ENCODE peak calls at places on chromosomes 12 and 14, in six cellular contexts. K, M, I, X, H and P are unnamed samples.

GRCh38 chr14:96662116-96662901 is 134.9 kb upstream of the VRK1 start:
- DNase-seq in K (no peak), M (no peak), I (no peak), X (no peak), H (no peak), P (no peak)

GRCh38 chr12:64889434-64890216 is 65.2 kb downstream of the TBC1D30 start:
- DNase-seq in K (no peak), M (no peak), I (peak), X (no peak), H (no peak), P (no peak)

GRCh38 chr12:42705863-42706262 is 116.3 kb upstream of the PRICKLE1 start:
- DNase-seq in K (peak), M (no peak), I (no peak), X (no peak), H (no peak), P (no peak)

GRCh38 chr12:123595729-123596128 is 6.2 kb upstream of the DDX55 start:
- DNase-seq in K (no peak), M (no peak), I (peak), X (no peak), H (no peak), P (no peak)

GRCh38 chr14:25350802-25351201 is 300.9 kb upstream of the STXBP6 start:
- DNase-seq in K (no peak), M (no peak), I (no peak), X (no peak), H (no peak), P (no peak)

GRCh38 chr14:45112886-45113772 is 21.2 kb downstream of the FKBP3 start:
- DNase-seq in K (no peak), M (no peak), I (peak), X (no peak), H (no peak), P (no peak)

GRCh38 chr12:132557291-132557968 is 53.0 kb downstream of the LRCOL1 start:
- DNase-seq in K (no peak), M (no peak), I (no peak), X (no peak), H (no peak), P (no peak)

GRCh38 chr14:50862171-50862570 is 9.7 kb upstream of the ABHD12B start:
- DNase-seq in K (no peak), M (no peak), I (peak), X (no peak), H (no peak), P (no peak)

GRCh38 chr14:93044601-93045000 is 71.1 kb downstream of the ITPK1 start:
- DNase-seq in K (no peak), M (no peak), I (no peak), X (peak), H (no peak), P (no peak)

GRCh38 chr14:100620437-100621100 is 33.4 kb upstream of the BEGAIN start:
- DNase-seq in K (peak), M (no peak), I (no peak), X (no peak), H (no peak), P (no peak)

GRCh38 chr12:81759215-81759991 is at the start of gene PPFIA2:
- DNase-seq in K (peak), M (no peak), I (no peak), X (no peak), H (peak), P (no peak)

GRCh38 chr12:13713746-13714400 is 267.5 kb downstream of the GRIN2B start:
- DNase-seq in K (no peak), M (no peak), I (no peak), X (no peak), H (no peak), P (no peak)

GRCh38 chr14:20607617-20608016 is 16.4 kb upstream of the RNASE12 start:
- DNase-seq in K (no peak), M (no peak), I (no peak), X (no peak), H (no peak), P (no peak)
- H3K4me2 ChIP-seq in K (no peak), M (peak), I (peak), X (no peak), H (no peak), P (no peak)

DNA sequence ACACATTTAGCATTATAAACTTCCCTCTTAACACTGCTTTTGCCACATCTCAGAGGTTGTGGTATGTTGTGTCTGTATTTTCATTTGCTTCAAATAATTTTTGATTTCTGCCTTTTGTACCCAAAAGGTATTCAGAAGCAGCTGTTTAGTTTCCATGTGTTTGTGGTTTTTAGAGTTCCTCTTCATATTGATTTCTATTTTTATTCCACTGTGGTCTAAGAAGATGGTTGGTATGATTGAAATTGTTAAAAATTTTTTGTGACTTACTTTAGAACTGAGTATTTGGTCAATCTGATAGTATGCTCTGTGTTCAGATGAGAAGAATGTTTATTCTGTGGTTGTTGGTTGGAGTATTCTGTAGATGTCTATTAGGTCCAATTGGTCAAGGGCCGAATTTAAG is 76.4 kb downstream of the IFNG-AS1 start:
- DNase-seq in K (no peak), M (no peak), I (no peak), X (no peak), H (no peak), P (no peak)
- TF ChIP-seq YY1 in K (no peak), M (no peak), I (no peak), X (no peak), H (no peak), P (no peak)

GRCh38 chr12:74415633-74416032 is 122.0 kb upstream of the ATXN7L3B start:
- DNase-seq in K (peak), M (no peak), I (peak), X (peak), H (no peak), P (peak)
- TF ChIP-seq SIN3A in K (no peak), M (no peak), I (no peak), X (no peak), H (no peak), P (no peak)

GRCh38 chr12:114401346-114402320 is 4.3 kb downstream of the TBX5 start:
- DNase-seq in K (no peak), M (no peak), I (no peak), X (no peak), H (no peak), P (no peak)
- H3K4me2 ChIP-seq in K (no peak), M (no peak), I (no peak), X (no peak), H (peak), P (no peak)

GRCh38 chr14:95250126-95250824 is 69.4 kb downstream of the CLMN start:
- DNase-seq in K (no peak), M (no peak), I (no peak), X (no peak), H (no peak), P (no peak)

GRCh38 chr14:95250936-95251335 is 68.8 kb downstream of the CLMN start:
- DNase-seq in K (no peak), M (no peak), I (no peak), X (no peak), H (no peak), P (no peak)

GRCh38 chr14:95254356-95254755 is 65.4 kb downstream of the CLMN start:
- DNase-seq in K (no peak), M (no peak), I (no peak), X (no peak), H (no peak), P (no peak)

GRCh38 chr14:95253039-95253620 is 66.6 kb downstream of the CLMN start:
- DNase-seq in K (no peak), M (no peak), I (no peak), X (no peak), H (no peak), P (no peak)

GRCh38 chr14:95252219-95252618 is 67.5 kb downstream of the CLMN start:
- DNase-seq in K (no peak), M (no peak), I (no peak), X (no peak), H (no peak), P (no peak)
- TF ChIP-seq YY1 in K (no peak), M (no peak), I (no peak), X (no peak), H (no peak), P (no peak)

GRCh38 chr12:17992002-17992656 is 97.9 kb downstream of the RERGL start:
- DNase-seq in K (peak), M (peak), I (peak), X (peak), H (no peak), P (peak)
- TF ChIP-seq SIN3A in K (no peak), M (no peak), I (no peak), X (no peak), H (no peak), P (no peak)

GRCh38 chr12:89247541-89247942 is 104.8 kb downstream of the DUSP6 start:
- DNase-seq in K (peak), M (no peak), I (peak), X (no peak), H (no peak), P (peak)
- H3K4me2 ChIP-seq in K (no peak), M (no peak), I (no peak), X (no peak), H (no peak), P (no peak)

GRCh38 chr14:78764240-78764639 is 594.1 kb downstream of the NRXN3 start:
- DNase-seq in K (no peak), M (no peak), I (no peak), X (no peak), H (no peak), P (no peak)

GRCh38 chr14:78764645-78765044 is 594.5 kb downstream of the NRXN3 start:
- DNase-seq in K (no peak), M (no peak), I (no peak), X (no peak), H (no peak), P (no peak)

GRCh38 chr14:78762331-78762730 is 592.2 kb downstream of the NRXN3 start:
- DNase-seq in K (no peak), M (no peak), I (no peak), X (no peak), H (no peak), P (no peak)

GRCh38 chr14:78767436-78767835 is 597.3 kb downstream of the NRXN3 start:
- DNase-seq in K (no peak), M (no peak), I (no peak), X (no peak), H (no peak), P (no peak)

GRCh38 chr14:78763746-78764145 is 593.6 kb downstream of the NRXN3 start:
- DNase-seq in K (no peak), M (no peak), I (no peak), X (no peak), H (no peak), P (no peak)
- TF ChIP-seq YY1 in K (no peak), M (no peak), I (no peak), X (no peak), H (no peak), P (no peak)

GRCh38 chr14:42642787-42643186 is 1036.1 kb downstream of the LRFN5 start:
- DNase-seq in K (no peak), M (no peak), I (no peak), X (no peak), H (no peak), P (no peak)
- TF ChIP-seq SIN3A in K (no peak), M (no peak), I (no peak), X (no peak), H (no peak), P (no peak)

GRCh38 chr14:71319646-71320045 is 412.4 kb downstream of the PCNX1 start:
- DNase-seq in K (peak), M (no peak), I (no peak), X (peak), H (no peak), P (no peak)
- H3K4me2 ChIP-seq in K (peak), M (peak), I (peak), X (peak), H (peak), P (peak)